ENCODE peak calls at places on chromosomes 3 and 15, in six cellular contexts. V is CD8-positive, alpha-beta T cell; Q is adrenal gland; I is IMR-90; B is keratinocyte; N is right atrium auricular region. M is an unnamed sample. For H3K36me3 and H3K9me3, the result is how much of the 10 kb centered on the place peaks cover.

GRCh38 chr3:13091898-13092620 is 18.8 kb upstream of the IQSEC1 start:
- DNase-seq in Q (peak), V (peak), I (peak), B (peak), N (peak), M (peak)

GRCh38 chr15:28935316-28935715 is 49.5 kb downstream of the APBA2 start:
- DNase-seq in N (no peak), Q (no peak), V (peak), I (no peak), B (no peak), M (peak)

GRCh38 chr3:145522179-145522578 is 638.8 kb downstream of the PLOD2 start:
- DNase-seq in V (no peak), N (no peak), I (no peak), Q (no peak), B (no peak), M (no peak)

GRCh38 chr3:169792359-169792758 is 19.2 kb downstream of the MYNN start:
- DNase-seq in Q (no peak), B (no peak), N (no peak), I (no peak), V (no peak), M (no peak)

GRCh38 chr3:120681506-120682038 is 467 bp downstream of the HGD start:
- DNase-seq in B (no peak), Q (no peak), N (no peak), I (no peak), V (no peak), M (no peak)

GRCh38 chr15:98347001-98347400 is 301.3 kb upstream of the IGF1R start:
- DNase-seq in V (no peak), Q (no peak), N (peak), B (no peak), I (no peak), M (no peak)

GRCh38 chr3:38130631-38131065 is 6.3 kb downstream of the ACAA1 start:
- DNase-seq in V (peak), Q (no peak), I (no peak), N (no peak), B (no peak), M (no peak)

GRCh38 chr15:47523669-47524068 is 193.6 kb upstream of the SEMA6D start:
- DNase-seq in N (no peak), V (no peak), Q (no peak), B (no peak), I (peak), M (no peak)

GRCh38 chr3:123667784-123668183 is 82.9 kb upstream of the HACD2 start:
- DNase-seq in N (no peak), V (no peak), B (no peak), I (peak), Q (no peak), M (no peak)

GRCh38 chr15:81160312-81161214 is 26.5 kb downstream of the CFAP161 start:
- DNase-seq in I (peak), B (no peak), Q (peak), N (peak), V (no peak), M (peak)

GRCh38 chr3:14877404-14877803 is 58.6 kb downstream of the FGD5 start:
- DNase-seq in B (no peak), N (no peak), V (no peak), I (no peak), Q (no peak), M (no peak)

GRCh38 chr3:38001456-38002081 is 11.0 kb downstream of the VILL start:
- DNase-seq in V (no peak), Q (peak), N (no peak), I (no peak), B (no peak), M (no peak)

GRCh38 chr15:92715753-92716152 is 60.2 kb upstream of the FAM174B start:
- DNase-seq in I (peak), V (no peak), N (no peak), B (no peak), Q (no peak), M (no peak)

GRCh38 chr3:171810278-171811058 is at the start of gene PLD1:
- DNase-seq in I (peak), Q (peak), B (no peak), V (peak), N (peak), M (peak)

GRCh38 chr3:39149059-39149455 is 4.3 kb downstream of the CSRNP1 start:
- DNase-seq in B (no peak), N (no peak), Q (no peak), I (no peak), V (no peak), M (no peak)

GRCh38 chr3:170532573-170532972 is 53.3 kb downstream of the SLC7A14 start:
- DNase-seq in V (no peak), I (no peak), N (no peak), Q (no peak), B (no peak), M (no peak)

GRCh38 chr3:12194209-12194608 is 35.5 kb upstream of the TIMP4 start:
- DNase-seq in N (no peak), V (no peak), I (peak), Q (peak), B (peak), M (no peak)

GRCh38 chr3:127113571-127113891 is 79.4 kb upstream of the PRR23E start:
- DNase-seq in B (no peak), I (no peak), V (no peak), N (no peak), Q (no peak), M (no peak)

GRCh38 chr3:187714404-187714979 is 12.1 kb upstream of the RTP2 start:
- DNase-seq in N (peak), B (no peak), V (peak), Q (peak), I (peak), M (peak)

GRCh38 chr15:67253517-67254237 is 784 bp downstream of the AAGAB start:
- DNase-seq in I (peak), N (no peak), Q (peak), B (no peak), V (no peak), M (no peak)

GRCh38 chr3:179739816-179740594 is 87.2 kb downstream of the USP13 start:
- DNase-seq in I (no peak), V (no peak), N (no peak), B (no peak), Q (no peak), M (no peak)

GRCh38 chr3:142028174-142028833 is 121.0 kb downstream of the TFDP2 start:
- DNase-seq in I (peak), N (no peak), V (peak), B (peak), Q (peak), M (peak)

GRCh38 chr3:129890891-129891290 is 2.6 kb downstream of the TMCC1 start:
- DNase-seq in I (no peak), N (no peak), V (no peak), B (no peak), Q (no peak), M (no peak)

GRCh38 chr3:100129944-100130343 is 15.6 kb upstream of the FILIP1L start:
- DNase-seq in V (no peak), N (no peak), B (no peak), Q (no peak), I (no peak), M (no peak)

DNA sequence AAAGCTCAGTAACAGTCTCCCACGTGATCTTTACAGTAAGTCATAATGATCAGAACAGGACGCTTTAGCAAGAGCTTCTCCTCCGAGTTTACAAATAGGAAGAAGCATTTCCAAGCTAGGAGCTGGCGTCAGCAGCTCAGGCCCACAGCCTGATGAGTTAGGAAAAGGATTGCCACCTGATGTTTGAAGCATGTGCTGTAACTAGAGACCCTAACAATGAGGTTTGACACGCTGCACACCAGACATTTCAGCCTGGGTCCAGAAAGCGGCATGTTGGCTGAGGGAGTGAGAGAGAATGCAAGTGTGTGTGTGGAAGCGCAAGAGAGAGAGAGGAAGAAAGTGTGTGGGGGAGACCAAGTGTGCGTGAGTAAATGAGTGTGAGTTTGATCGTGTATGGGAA is 47.3 kb downstream of the TLE3 start:
- DNase-seq in N (no peak), B (no peak), I (no peak), V (no peak), Q (no peak), M (no peak)
- H3K36me3 ChIP-seq in N (half or more), B (under half), I (half or more), V (under half), Q (under half), M (under half)

DNA sequence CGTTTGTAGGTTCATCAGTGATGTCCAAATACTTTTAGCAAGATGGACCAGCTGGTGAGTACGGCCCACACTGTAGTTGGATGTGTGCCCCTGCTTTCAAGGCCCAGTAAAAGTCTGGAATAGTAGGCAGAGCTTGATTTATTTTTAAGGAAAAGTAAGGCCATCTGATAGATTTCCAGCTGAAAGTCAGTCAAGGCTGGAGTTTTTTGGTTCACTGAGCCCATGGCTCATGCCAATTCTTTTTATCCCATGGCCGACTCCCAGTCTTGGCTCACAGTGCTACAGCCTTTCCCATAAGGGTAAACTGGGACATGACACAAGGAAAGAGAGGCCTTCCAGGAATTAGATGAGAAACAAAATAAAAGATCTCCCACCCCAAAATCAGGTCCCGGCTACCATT is 13.5 kb downstream of the CCDC80 start:
- DNase-seq in B (no peak), Q (no peak), I (no peak), N (no peak), V (no peak), M (no peak)
- TF ChIP-seq CTCF in B (no peak), Q (no peak), I (no peak), N (no peak), V (no peak), M (no peak)

GRCh38 chr3:7172996-7173395 is 312.1 kb downstream of the GRM7 start:
- DNase-seq in I (no peak), N (no peak), B (no peak), V (no peak), Q (no peak), M (no peak)

GRCh38 chr3:7166460-7166859 is 305.5 kb downstream of the GRM7 start:
- DNase-seq in V (no peak), I (no peak), Q (no peak), N (no peak), B (no peak), M (peak)

GRCh38 chr3:7171493-7171892 is 310.6 kb downstream of the GRM7 start:
- DNase-seq in V (no peak), Q (no peak), B (no peak), N (no peak), I (no peak), M (no peak)
- H3K9me3 ChIP-seq in V (under half), Q (under half), B (under half), N (under half), I (under half), M (under half)

DNA sequence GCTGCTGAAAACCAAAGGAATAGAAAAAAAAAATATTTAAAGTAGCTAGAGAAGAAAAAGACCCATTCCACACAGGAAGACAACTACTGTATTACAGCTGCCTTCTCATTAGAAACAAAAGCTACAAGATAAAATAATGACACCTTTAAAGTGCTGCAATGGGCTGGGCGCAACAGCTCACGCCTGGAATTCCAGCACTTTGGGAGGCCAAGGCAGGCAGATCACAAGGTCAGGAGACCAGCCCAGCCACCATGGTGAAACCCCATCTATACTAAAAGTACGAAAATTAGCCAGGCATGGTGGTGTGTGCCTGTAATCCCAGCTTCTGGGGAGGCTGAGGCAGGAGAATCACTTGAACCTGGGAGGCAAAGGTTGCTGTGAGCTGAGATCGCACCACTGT is 31.0 kb downstream of the TRPM7 start:
- DNase-seq in V (no peak), N (no peak), B (no peak), Q (no peak), I (no peak), M (no peak)
- H3K36me3 ChIP-seq in V (under half), N (half or more), B (under half), Q (under half), I (under half), M (half or more)

DNA sequence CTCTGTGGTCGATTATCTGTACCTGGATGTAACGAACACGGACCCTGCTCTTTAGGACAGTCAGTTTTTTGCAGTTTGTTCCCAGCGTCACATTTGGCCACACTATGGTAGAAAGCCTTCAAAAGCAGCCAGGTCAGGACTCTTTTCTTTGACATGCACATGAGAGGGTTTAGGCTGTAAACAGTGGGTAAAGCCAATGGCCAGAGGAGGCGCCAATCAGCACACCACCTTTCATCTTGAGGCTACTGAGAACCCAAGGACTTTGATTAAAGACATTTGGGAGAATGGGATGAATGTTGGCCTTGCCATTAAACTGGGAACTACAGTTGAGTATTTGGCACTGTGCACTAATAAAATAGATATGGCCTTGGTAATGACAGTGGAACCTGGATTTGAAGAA is 225.9 kb downstream of the OXSM start:
- DNase-seq in B (no peak), V (no peak), Q (no peak), N (no peak), I (no peak), M (no peak)
- TF ChIP-seq CTCF in B (no peak), V (no peak), Q (no peak), N (no peak), I (no peak), M (no peak)

GRCh38 chr3:197970588-197970987 is 10.6 kb downstream of the LMLN start:
- DNase-seq in B (no peak), N (no peak), Q (no peak), V (no peak), I (no peak), M (no peak)
- H3K9me3 ChIP-seq in B (under half), N (under half), Q (under half), V (under half), I (under half), M (under half)

DNA sequence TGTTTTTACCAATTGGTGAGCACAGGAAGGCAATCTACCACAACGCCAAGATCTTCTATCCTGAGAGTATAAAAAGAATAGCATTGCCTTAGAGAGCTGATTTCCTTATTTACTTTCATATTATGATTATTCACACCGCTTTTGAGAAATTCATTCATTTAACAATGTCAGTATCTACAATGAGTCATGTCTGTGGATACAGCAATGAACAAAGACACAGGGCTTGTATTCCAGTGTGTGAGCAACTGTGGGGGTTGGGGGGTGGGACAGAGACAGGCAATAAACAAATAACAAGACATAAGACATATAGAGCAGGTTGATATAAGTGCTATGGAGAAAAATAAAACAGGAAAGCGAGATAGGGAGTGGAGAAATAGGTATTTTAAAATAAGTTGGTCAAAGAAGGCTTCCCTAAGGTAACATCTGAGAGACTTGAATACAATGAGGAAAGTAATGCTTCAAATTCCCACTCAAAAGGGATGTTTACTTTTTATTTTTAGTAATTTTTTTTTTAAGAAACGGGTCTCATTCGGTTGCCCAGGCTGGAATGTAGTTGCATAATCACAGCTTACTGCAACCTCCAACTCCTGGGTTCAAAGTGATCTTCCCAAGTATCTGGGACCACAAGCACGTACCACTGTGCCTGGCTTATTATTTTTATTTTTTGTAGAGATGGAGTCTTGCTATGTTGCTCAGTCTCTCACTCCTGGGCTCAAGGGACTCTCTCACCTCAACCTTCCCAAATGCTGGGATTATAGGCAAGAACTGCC is 45.7 kb downstream of the PGBD4 start:
- DNase-seq in I (peak), Q (no peak), V (no peak), B (no peak), N (no peak), M (no peak)
- H3K36me3 ChIP-seq in I (under half), Q (under half), V (under half), B (under half), N (under half), M (under half)

GRCh38 chr3:108322352-108322751 is 26.0 kb downstream of the HHLA2 start:
- DNase-seq in V (peak), B (no peak), N (no peak), I (no peak), Q (no peak), M (no peak)
- TF ChIP-seq CTCF in V (no peak), B (no peak), N (no peak), I (peak), Q (no peak), M (peak)

M was measured in BE2C.